ENCODE peak calls at places on chromosome 17, in six cellular contexts. L, U, V, Q, Z and C are unnamed samples.

GRCh38 chr17:50787106-50787505 is 19.8 kb upstream of the ANKRD40CL start:
- DNase-seq in Q (no peak), U (no peak), V (no peak), L (no peak), Z (no peak), C (no peak)

GRCh38 chr17:64128787-64129514 is 993 bp downstream of the ERN1 start:
- DNase-seq in V (peak; percentile 58), L (peak; percentile 53), Q (no peak), U (no peak), Z (no peak), C (peak; percentile 39)

GRCh38 chr17:74901353-74902145 is 8.1 kb upstream of the FADS6 start:
- DNase-seq in U (no peak), V (no peak), L (no peak), Q (no peak), Z (no peak), C (no peak)

GRCh38 chr17:29159286-29159860 is 20.8 kb downstream of the MYO18A start:
- DNase-seq in Q (no peak), L (no peak), U (no peak), Z (no peak), V (no peak), C (no peak)

GRCh38 chr17:2044263-2044894 is 2.6 kb downstream of the OVCA2 start:
- DNase-seq in Z (no peak), U (no peak), V (no peak), Q (no peak), L (no peak), C (no peak)

GRCh38 chr17:39737761-39738567 is at the start of gene GRB7:
- DNase-seq in Q (no peak), V (no peak), U (no peak), Z (no peak), L (peak; percentile 94), C (peak; percentile 86)

GRCh38 chr17:57755479-57756070 is 10.5 kb upstream of the CCDC182 start:
- DNase-seq in L (no peak), Q (no peak), Z (no peak), V (no peak), U (no peak), C (no peak)

GRCh38 chr17:74618446-74618845 is 5.1 kb downstream of the CD300E start:
- DNase-seq in L (no peak), U (no peak), Z (no peak), Q (no peak), V (no peak), C (no peak)

GRCh38 chr17:55588446-55588845 is 77.2 kb upstream of the SMIM36 start:
- DNase-seq in L (no peak), U (no peak), V (no peak), Q (no peak), Z (no peak), C (no peak)

GRCh38 chr17:50638851-50639767 is 4.4 kb downstream of the ABCC3 start:
- DNase-seq in U (peak; percentile 86), V (peak; percentile 99), L (peak; percentile 99), Q (no peak), Z (peak; percentile 93), C (peak; percentile 67)

GRCh38 chr17:34178047-34178446 is 77.0 kb upstream of the CCL2 start:
- DNase-seq in L (no peak), Q (no peak), V (peak; percentile 29), U (no peak), Z (no peak), C (peak; percentile 87)

GRCh38 chr17:36592316-36592710 is 634 bp downstream of the DHRS11 start:
- DNase-seq in Q (no peak), U (no peak), L (no peak), Z (no peak), V (peak; percentile 15), C (peak; percentile 76)

GRCh38 chr17:77959926-77960521 is 1.5 kb downstream of the TNRC6C start:
- DNase-seq in Z (no peak), V (peak; percentile 26), L (no peak), Q (no peak), U (no peak), C (peak; percentile 57)

GRCh38 chr17:2081564-2081963 is 26.7 kb downstream of the HIC1 start:
- DNase-seq in V (no peak), Z (no peak), U (no peak), L (no peak), Q (no peak), C (no peak)

GRCh38 chr17:45013021-45013997 is 38.1 kb downstream of the DCAKD start:
- DNase-seq in L (no peak), Z (no peak), Q (no peak), U (no peak), V (peak; percentile 47), C (peak; percentile 63)

GRCh38 chr17:45016237-45016636 is 35.2 kb downstream of the DCAKD start:
- DNase-seq in U (no peak), L (no peak), Q (no peak), V (no peak), Z (no peak), C (no peak)

GRCh38 chr17:45018514-45019176 is 32.8 kb downstream of the DCAKD start:
- DNase-seq in Q (no peak), Z (no peak), V (peak; percentile 41), L (no peak), U (no peak), C (no peak)

GRCh38 chr17:45019177-45019711 is 32.2 kb downstream of the DCAKD start:
- DNase-seq in U (no peak), V (peak; percentile 60), L (peak; percentile 61), Z (no peak), Q (peak; percentile 49), C (no peak)

DNA sequence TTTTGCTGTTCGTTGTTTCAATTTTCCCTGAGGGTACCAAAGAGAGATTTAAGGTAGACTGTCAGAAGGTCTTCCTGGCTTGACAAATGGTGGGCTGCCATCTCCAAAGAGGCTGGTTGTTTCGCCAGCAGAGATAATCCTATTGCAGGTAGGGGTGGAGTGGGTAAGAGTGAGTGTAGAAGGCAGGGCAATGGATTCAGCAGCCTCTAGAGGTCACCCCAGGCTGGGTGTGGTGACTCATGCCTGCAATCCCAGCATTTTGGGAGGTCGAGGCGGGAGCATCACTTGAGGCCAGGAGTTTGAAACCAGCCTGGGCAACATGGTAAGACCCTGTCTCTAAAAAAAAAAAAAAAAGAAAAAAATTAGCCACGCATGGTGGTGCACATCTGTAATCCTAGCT is 34.6 kb downstream of the DCAKD start:
- DNase-seq in L (no peak), V (no peak), Q (no peak), Z (no peak), U (no peak), C (peak; percentile 81)
- TF ChIP-seq CTCF in L (no peak), V (peak; percentile 37), Q (no peak), Z (no peak), U (peak; percentile 49), C (peak; percentile 65)

GRCh38 chr17:5236871-5237540 is 2.3 kb upstream of the SCIMP start:
- DNase-seq in Q (no peak), Z (no peak), V (no peak), L (no peak), U (no peak), C (no peak)

GRCh38 chr17:5241861-5242671 is 7.4 kb upstream of the SCIMP start:
- DNase-seq in V (no peak), U (no peak), L (peak; percentile 29), Z (no peak), Q (no peak), C (no peak)

GRCh38 chr17:5238333-5238732 is 3.7 kb upstream of the SCIMP start:
- DNase-seq in L (no peak), Q (no peak), Z (no peak), U (no peak), V (no peak), C (no peak)

GRCh38 chr17:5234645-5235576 is at the start of gene SCIMP:
- DNase-seq in U (no peak), L (no peak), Z (no peak), Q (no peak), V (no peak), C (no peak)

DNA sequence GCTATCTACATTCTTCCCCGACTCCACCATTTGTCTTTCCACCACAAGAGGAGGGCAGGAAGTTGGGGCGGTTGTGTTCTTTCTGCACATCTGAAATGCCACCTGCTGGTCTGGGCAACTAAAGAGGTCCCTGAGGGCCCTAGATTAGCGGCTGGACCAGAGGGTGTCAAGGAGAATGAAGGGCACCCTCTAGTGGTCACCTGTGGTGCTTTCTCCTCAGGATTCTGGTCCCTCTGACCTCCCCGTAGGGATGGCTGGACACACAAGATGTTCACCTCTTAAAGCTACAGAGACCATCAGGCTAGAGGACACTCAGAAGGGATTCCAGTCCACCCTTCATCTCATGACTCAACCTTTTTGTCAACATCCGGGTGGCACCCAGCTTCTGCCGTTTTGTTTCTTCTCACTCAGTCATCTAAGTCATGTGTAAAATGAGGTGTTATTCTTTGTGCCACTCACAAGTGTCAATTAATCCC is 2.9 kb upstream of the SCIMP start:
- DNase-seq in L (peak; percentile 61), Q (no peak), V (peak; percentile 69), U (no peak), Z (no peak), C (peak; percentile 90)
- TF ChIP-seq CTCF in L (peak; percentile 27), Q (peak; percentile 48), V (peak; percentile 72), U (peak; percentile 90), Z (peak; percentile 22), C (peak; percentile 85)

DNA sequence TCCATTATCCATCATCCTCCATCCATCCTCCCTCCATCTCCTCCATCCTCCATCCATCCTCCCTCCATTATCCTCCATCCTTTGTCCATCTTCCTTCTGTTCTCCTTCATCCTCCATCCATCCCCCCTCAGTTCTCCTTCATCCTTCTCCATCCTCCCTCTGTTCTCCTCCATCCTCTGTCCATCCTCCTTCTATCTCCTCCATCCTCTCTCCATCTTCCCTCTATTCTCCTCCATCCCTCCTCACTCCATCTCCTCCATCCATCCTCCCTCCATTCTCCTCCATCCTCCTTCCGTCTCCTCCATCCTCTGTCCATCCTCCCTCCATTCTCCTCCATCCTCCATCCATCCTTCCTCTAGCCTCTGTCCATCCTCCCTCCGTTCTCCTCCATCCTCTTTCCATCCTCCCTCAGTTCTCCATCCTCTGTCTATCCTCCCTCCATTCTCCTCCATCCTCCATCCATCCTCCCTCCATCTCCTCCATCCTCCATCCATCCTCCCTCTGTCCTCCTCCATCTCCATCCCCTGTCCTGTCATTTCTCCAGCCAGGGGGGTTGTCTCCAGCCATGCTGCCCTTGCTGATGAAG is 143.7 kb downstream of the SDK2 start:
- DNase-seq in Q (no peak), L (no peak), U (no peak), Z (no peak), V (no peak), C (no peak)
- TF ChIP-seq CTCF in Q (no peak), L (no peak), U (no peak), Z (no peak), V (no peak), C (no peak)

DNA sequence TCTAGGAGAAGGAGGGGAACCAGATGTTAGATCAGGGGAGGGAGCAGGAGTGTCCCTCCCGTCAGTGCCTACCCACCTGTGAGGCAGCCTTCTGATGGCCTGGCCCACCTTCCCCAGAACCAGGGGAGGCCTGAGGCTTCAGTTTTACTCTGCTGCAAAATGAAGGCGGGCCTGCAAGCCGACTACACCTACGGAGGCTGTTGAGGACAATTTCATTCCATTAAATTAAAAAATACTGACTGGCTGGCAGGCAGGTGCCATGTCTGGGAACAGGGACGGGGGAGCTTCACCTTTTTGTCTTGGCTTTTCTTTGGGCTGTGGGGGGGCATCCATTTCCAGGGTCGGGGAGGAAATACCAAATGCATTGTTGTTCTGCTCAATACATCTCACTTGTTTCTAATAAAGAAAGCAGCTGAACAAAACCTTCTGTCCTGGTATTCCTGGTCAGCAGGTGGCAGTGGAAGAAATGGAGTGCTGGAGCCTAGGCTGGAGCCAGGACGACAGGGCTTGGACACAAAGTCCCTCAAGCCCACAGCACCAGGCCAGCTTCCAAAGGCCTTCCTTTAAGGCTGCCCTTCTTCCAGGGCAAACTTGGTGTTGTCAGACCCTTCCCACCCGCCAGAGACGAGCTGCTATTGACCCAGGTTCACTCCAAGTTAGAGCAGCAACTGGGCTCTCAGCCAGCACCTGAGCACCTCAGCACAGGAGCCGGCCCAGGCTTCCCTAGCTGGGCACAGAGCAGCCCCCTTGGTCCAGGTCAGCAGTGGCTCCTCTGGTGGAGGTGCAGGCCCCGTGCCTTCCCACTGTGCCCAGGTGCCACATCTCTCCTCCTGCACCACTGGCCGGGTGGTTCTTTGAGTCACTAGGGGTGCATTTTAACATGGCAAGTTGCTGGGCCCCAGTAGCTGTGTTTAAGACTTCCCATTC is 23.5 kb downstream of the PLCD3 start:
- DNase-seq in U (no peak), Q (no peak), V (no peak), Z (no peak), L (peak; percentile 35), C (no peak)
- TF ChIP-seq CTCF in U (peak; percentile 40), Q (no peak), V (no peak), Z (no peak), L (no peak), C (no peak)